ENCODE peak calls at places on chromosomes 16 and 17, in four cellular contexts. D is HL-60, N is GM12878, T is K562. E is an unnamed sample.

GRCh38 chr17:64974750-64975317 is 55.6 kb upstream of the LRRC37A3 start:
- DNase-seq in N (no peak), T (peak), D (no peak), E (no peak)

GRCh38 chr16:12158428-12158827 is 181.9 kb downstream of the SNX29 start:
- DNase-seq in T (no peak), N (no peak), D (no peak), E (no peak)

GRCh38 chr16:82987767-82988166 is 361.0 kb downstream of the CDH13 start:
- DNase-seq in D (no peak), N (no peak), T (no peak), E (no peak)

GRCh38 chr17:50931003-50931878 is 65.1 kb upstream of the TOB1 start:
- DNase-seq in N (no peak), T (peak), D (peak), E (no peak)

GRCh38 chr16:30927789-30928378 is 4.5 kb downstream of the FBXL19 start:
- DNase-seq in N (peak), D (peak), T (peak), E (peak)

GRCh38 chr16:13112639-13113038 is 211.2 kb downstream of the SHISA9 start:
- DNase-seq in D (no peak), N (no peak), T (no peak), E (no peak)

GRCh38 chr16:50368410-50369132 is at the start of gene BRD7:
- DNase-seq in D (peak), N (no peak), T (peak), E (peak)

GRCh38 chr16:12245923-12246290 is 269.4 kb downstream of the SNX29 start:
- DNase-seq in N (no peak), D (no peak), T (no peak), E (no peak)

GRCh38 chr17:72516772-72517399 is 396.1 kb downstream of the SOX9 start:
- DNase-seq in T (no peak), D (peak), N (no peak), E (no peak)

GRCh38 chr17:76076765-76077581 is 2.0 kb upstream of the ZACN start:
- DNase-seq in D (peak), T (no peak), N (no peak), E (peak)

DNA sequence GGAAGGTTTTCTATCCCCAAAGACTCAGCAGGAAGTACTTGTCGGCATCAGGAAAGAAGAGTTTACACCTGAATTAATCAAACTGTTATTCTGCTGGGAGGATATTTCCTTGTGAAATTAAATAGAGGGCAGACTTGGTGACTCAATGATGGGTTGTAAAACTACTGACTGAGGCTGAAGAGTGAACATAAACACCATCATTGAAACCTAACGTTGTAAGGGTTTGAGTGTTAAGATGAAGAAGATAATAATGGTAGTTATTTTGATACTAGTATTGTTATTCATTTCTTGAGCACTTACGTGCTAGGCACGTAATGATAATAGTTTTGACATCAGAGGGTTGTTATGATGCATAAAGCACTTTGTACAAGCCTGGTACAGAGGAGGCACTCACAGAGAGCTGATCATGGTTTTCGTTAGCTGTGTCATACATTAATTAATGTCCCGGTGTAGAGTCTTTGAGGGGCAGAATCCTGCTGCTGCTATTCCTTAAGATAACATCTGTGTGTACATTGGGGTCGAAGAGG is 64.2 kb upstream of the CACNG3 start:
- DNase-seq in D (no peak), T (no peak), N (no peak), E (no peak)
- TF ChIP-seq SPI1 in D (no peak), T (no peak), N (no peak), E (no peak)

GRCh38 chr17:28957992-28958355 is 6.7 kb upstream of the PHF12 start:
- DNase-seq in N (no peak), D (no peak), T (no peak), E (no peak)
- TF ChIP-seq SPI1 in N (no peak), D (no peak), T (no peak), E (no peak)

GRCh38 chr17:45656527-45657181 is 127.5 kb upstream of the CRHR1 start:
- DNase-seq in D (no peak), T (no peak), N (no peak), E (no peak)

GRCh38 chr17:45662432-45662831 is 121.7 kb upstream of the CRHR1 start:
- DNase-seq in D (no peak), T (no peak), N (no peak), E (no peak)

GRCh38 chr17:45666046-45666600 is 118.0 kb upstream of the CRHR1 start:
- DNase-seq in T (no peak), D (no peak), N (no peak), E (no peak)

GRCh38 chr17:45663772-45664171 is 120.3 kb upstream of the CRHR1 start:
- DNase-seq in N (no peak), T (no peak), D (no peak), E (no peak)

DNA sequence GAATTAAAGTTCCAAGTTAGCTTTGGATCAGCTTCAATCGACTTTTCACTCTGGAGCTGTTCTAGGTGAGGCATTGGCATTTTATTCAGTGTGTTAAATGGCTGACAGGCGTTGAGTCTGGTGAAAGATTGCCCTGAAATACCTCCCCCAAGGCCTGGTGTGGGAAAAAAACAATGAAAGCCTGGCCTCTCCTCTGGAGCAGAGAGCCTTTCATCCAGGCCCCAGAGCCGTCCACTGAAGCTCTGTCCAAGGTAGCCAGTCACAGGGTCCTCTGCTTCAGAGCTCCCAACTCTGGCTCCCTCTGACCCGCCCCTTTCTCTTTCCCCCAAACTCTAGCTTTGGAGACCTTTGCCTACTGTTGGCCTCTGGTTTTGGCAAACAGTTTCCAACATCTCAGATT is 123.6 kb upstream of the CRHR1 start:
- DNase-seq in N (no peak), D (no peak), T (no peak), E (no peak)
- TF ChIP-seq SPI1 in N (no peak), D (no peak), T (no peak), E (no peak)

DNA sequence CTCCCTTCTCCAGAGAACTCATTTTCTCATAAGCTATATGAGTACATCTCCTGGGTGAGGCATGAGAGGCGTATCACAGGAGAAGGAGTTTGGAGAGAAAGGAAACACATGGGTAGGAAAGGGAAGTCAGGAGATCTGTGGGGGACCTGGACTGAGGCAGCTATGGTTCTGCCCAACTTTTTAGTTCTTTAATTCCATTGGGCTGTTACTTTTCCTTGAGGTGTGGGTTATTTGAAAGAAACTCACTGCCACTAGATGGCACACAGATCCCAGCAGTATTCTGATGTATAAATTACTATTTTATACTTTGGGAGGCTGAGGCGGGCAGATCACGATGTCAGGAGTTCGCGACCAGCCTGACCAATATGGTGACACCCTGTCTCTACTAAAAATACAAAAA is 63.6 kb downstream of the NUP93 start:
- DNase-seq in D (no peak), T (no peak), N (no peak), E (no peak)
- TF ChIP-seq SPI1 in D (peak), T (no peak), N (no peak), E (no peak)